ENCODE peak calls at places on chromosomes 6 and 20, in five cellular contexts. N, Z, H, O and U are unnamed samples.

GRCh38 chr6:33983109-33983475 is 162.8 kb downstream of the GRM4 start:
- DNase-seq in N (no peak), Z (peak), H (no peak), O (peak), U (peak)

GRCh38 chr6:32954212-32954745 is 1.4 kb upstream of the HLA-DMA start:
- DNase-seq in N (no peak), Z (no peak), H (no peak), O (no peak), U (no peak)

GRCh38 chr6:133408543-133408942 is 167.4 kb downstream of the EYA4 start:
- DNase-seq in N (no peak), Z (no peak), H (no peak), O (no peak), U (no peak)

GRCh38 chr6:152293404-152293803 is 343.8 kb downstream of the SYNE1 start:
- DNase-seq in N (no peak), Z (no peak), H (no peak), O (no peak), U (no peak)

GRCh38 chr20:47607208-47607613 is 105.5 kb downstream of the NCOA3 start:
- DNase-seq in N (no peak), Z (no peak), H (no peak), O (no peak), U (no peak)

GRCh38 chr6:107152633-107153032 is 37.3 kb upstream of the BEND3 start:
- DNase-seq in N (no peak), Z (no peak), H (no peak), O (no peak), U (no peak)

GRCh38 chr6:41470341-41471063 is 75.7 kb upstream of the FOXP4 start:
- DNase-seq in N (no peak), Z (peak), H (no peak), O (peak), U (peak)

GRCh38 chr20:23207826-23208555 is 121.9 kb upstream of the CD93 start:
- DNase-seq in N (no peak), Z (no peak), H (no peak), O (no peak), U (peak)

GRCh38 chr6:3324262-3324942 is 65.7 kb downstream of the PSMG4 start:
- DNase-seq in N (no peak), Z (peak), H (no peak), O (no peak), U (peak)

GRCh38 chr6:95923518-95923917 is 92.3 kb upstream of the FUT9 start:
- DNase-seq in N (peak), Z (no peak), H (no peak), O (no peak), U (peak)

GRCh38 chr20:33679758-33680485 is 5.7 kb upstream of the NECAB3 start:
- DNase-seq in N (peak), Z (no peak), H (no peak), O (no peak), U (no peak)

GRCh38 chr20:43982016-43982415 is 67.4 kb downstream of the TOX2 start:
- DNase-seq in N (no peak), Z (no peak), H (no peak), O (no peak), U (no peak)

GRCh38 chr6:29908341-29908662 is 34.0 kb upstream of the HLA-A start:
- DNase-seq in N (no peak), Z (no peak), H (no peak), O (no peak), U (no peak)

GRCh38 chr6:142566628-142567396 is 265.0 kb downstream of the ADGRG6 start:
- DNase-seq in N (peak), Z (no peak), H (no peak), O (no peak), U (peak)

GRCh38 chr6:118882314-118882905 is 11.5 kb upstream of the ASF1A start:
- DNase-seq in N (peak), Z (no peak), H (no peak), O (no peak), U (no peak)

GRCh38 chr20:17343631-17344447 is 117.0 kb downstream of the PCSK2 start:
- DNase-seq in N (no peak), Z (no peak), H (no peak), O (no peak), U (no peak)

GRCh38 chr20:1935696-1936366 is 40.6 kb downstream of the SIRPA start:
- DNase-seq in N (no peak), Z (peak), H (peak), O (peak), U (no peak)

GRCh38 chr20:35735828-35736470 is 6.1 kb downstream of the RBM39 start:
- DNase-seq in N (peak), Z (no peak), H (no peak), O (no peak), U (no peak)

GRCh38 chr6:136521430-136521829 is 28.8 kb downstream of the MAP7 start:
- DNase-seq in N (no peak), Z (no peak), H (no peak), O (no peak), U (peak)

GRCh38 chr6:169899481-169900145 is 148.2 kb downstream of the ERMARD start:
- DNase-seq in N (no peak), Z (peak), H (no peak), O (no peak), U (no peak)

GRCh38 chr6:143059616-143060353 is 904 bp upstream of the AIG1 start:
- DNase-seq in N (peak), Z (no peak), H (no peak), O (no peak), U (peak)

GRCh38 chr6:2940010-2940850 is 31.1 kb downstream of the SERPINB6 start:
- DNase-seq in N (no peak), Z (no peak), H (no peak), O (no peak), U (peak)

GRCh38 chr20:19858972-19859371 is 100.9 kb downstream of the RIN2 start:
- DNase-seq in N (no peak), Z (peak), H (no peak), O (no peak), U (no peak)

GRCh38 chr6:145815351-145815772 is 767 bp upstream of the FBXO30 start:
- DNase-seq in N (no peak), Z (peak), H (no peak), O (no peak), U (peak)

GRCh38 chr20:50913976-50914375 is 17.3 kb downstream of the ADNP start:
- DNase-seq in N (no peak), Z (no peak), H (no peak), O (no peak), U (peak)

GRCh38 chr6:113351183-113351834 is 505.8 kb upstream of the MARCKS start:
- DNase-seq in N (no peak), Z (no peak), H (no peak), O (no peak), U (peak)

GRCh38 chr6:83096791-83097190 is 29.3 kb downstream of the DOP1A start:
- DNase-seq in N (no peak), Z (no peak), H (no peak), O (no peak), U (no peak)